ENCODE peak calls at places on chromosomes 12 and 14, in ten cellular contexts. O, U, L, X, Q, R, B, W, P and A are unnamed samples.

GRCh38 chr14:59627011-59627520 is 50.5 kb upstream of the CCDC175 start:
- DNase-seq in X (no peak), L (no peak), R (no peak), U (no peak), Q (no peak), P (no peak), O (no peak), B (no peak), W (no peak), A (no peak)

GRCh38 chr14:35855886-35856481 is 29.8 kb downstream of the BRMS1L start:
- DNase-seq in Q (no peak), B (no peak), O (no peak), U (no peak), L (no peak), X (peak), W (no peak), R (no peak), P (no peak), A (no peak)

GRCh38 chr14:22838631-22839041 is 2.3 kb downstream of the MMP14 start:
- DNase-seq in U (peak), R (no peak), W (no peak), B (no peak), O (peak), P (peak), X (no peak), L (peak), Q (peak), A (no peak)

GRCh38 chr14:25622752-25623151 is 572.8 kb upstream of the STXBP6 start:
- DNase-seq in B (no peak), L (no peak), P (no peak), X (no peak), Q (no peak), O (no peak), R (no peak), U (no peak), W (no peak), A (no peak)

GRCh38 chr14:64614992-64615391 is 65.2 kb downstream of the PPP1R36 start:
- DNase-seq in Q (no peak), R (no peak), W (no peak), O (no peak), P (no peak), L (no peak), X (no peak), U (no peak), B (no peak), A (no peak)

GRCh38 chr12:67299936-67300335 is 30.8 kb downstream of the CAND1 start:
- DNase-seq in R (no peak), Q (peak), U (no peak), X (no peak), L (no peak), O (no peak), W (no peak), P (no peak), B (no peak), A (no peak)

GRCh38 chr12:82694276-82694675 is 7.6 kb downstream of the TMTC2 start:
- DNase-seq in W (no peak), Q (no peak), B (no peak), L (no peak), U (no peak), R (no peak), O (no peak), P (no peak), X (no peak), A (no peak)

GRCh38 chr12:65654230-65654629 is 170.1 kb upstream of the HMGA2 start:
- DNase-seq in R (no peak), P (no peak), L (no peak), U (no peak), O (no peak), B (no peak), X (no peak), W (no peak), Q (no peak), A (no peak)

GRCh38 chr12:109710279-109710746 is 3.3 kb upstream of the FAM222A start:
- DNase-seq in P (no peak), U (no peak), Q (no peak), R (no peak), L (no peak), W (no peak), X (no peak), B (no peak), O (no peak), A (no peak)

GRCh38 chr12:25377475-25378179 is 126.9 kb upstream of the KRAS start:
- DNase-seq in L (no peak), B (no peak), R (no peak), X (no peak), P (no peak), O (peak), U (peak), W (no peak), Q (peak), A (no peak)

GRCh38 chr14:21454843-21455550 is 926 bp downstream of the CHD8 start:
- DNase-seq in W (no peak), L (no peak), X (no peak), R (no peak), U (peak), Q (no peak), P (no peak), O (no peak), B (no peak), A (no peak)

GRCh38 chr12:131609762-131610161 is 101.1 kb upstream of the SFSWAP start:
- DNase-seq in B (no peak), Q (no peak), R (no peak), W (no peak), U (no peak), L (no peak), P (no peak), X (no peak), O (no peak), A (no peak)

GRCh38 chr12:118404876-118405521 is 28.6 kb downstream of the SUDS3 start:
- DNase-seq in P (no peak), U (peak), Q (peak), L (no peak), W (peak), B (peak), R (no peak), X (peak), O (peak), A (no peak)

GRCh38 chr12:121812921-121813896 is 9.4 kb downstream of the SETD1B start:
- DNase-seq in R (no peak), B (no peak), O (peak), X (no peak), U (peak), W (peak), Q (peak), P (peak), L (peak), A (no peak)

GRCh38 chr14:64296561-64296960 is 2.4 kb upstream of the ESR2 start:
- DNase-seq in U (peak), W (no peak), X (no peak), P (no peak), O (peak), Q (peak), L (no peak), R (no peak), B (no peak), A (no peak)

GRCh38 chr12:66050283-66050576 is 80.3 kb downstream of the LLPH start:
- DNase-seq in X (no peak), W (no peak), B (no peak), O (no peak), U (no peak), Q (no peak), R (no peak), L (no peak), P (no peak), A (no peak)

GRCh38 chr12:58176296-58176869 is 235.0 kb downstream of the ATP23 start:
- DNase-seq in B (peak), W (no peak), P (no peak), R (no peak), L (no peak), O (peak), U (peak), Q (peak), X (no peak), A (no peak)
- TF ChIP-seq CTCF in B (peak), W (no peak), P (peak), R (no peak), L (peak), O (peak), U (peak), Q (peak), X (peak), A (peak)

DNA sequence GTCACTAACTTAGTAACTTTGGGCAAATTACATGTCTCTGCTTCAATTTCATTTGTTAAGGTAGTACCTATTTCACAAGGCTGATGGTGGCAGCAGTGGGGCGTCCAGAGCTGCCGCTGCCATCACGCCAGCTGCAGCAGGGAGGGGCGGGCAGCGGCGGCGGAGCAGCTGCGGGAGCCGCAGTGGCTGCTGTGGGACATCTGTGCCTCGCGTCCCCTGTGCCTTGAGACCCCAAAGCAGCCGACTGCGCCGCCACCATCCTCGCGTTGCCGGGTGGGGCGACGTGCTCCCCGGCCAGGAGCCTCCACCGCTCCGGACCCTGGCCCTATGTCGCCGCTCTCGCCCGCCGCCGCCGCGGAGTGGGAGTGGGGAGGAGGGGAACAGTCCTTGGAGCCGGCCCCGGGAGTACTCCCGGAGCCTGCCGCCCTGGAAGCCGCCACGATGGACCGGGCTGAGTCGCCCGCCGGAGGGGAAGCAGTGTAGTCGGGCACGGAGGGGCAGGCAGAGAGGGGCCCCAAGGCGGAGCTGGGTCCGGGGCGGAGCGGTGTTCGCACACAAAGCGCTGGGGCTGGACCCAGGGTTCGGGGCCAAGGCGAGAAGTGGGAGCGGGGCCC is 51.4 kb downstream of the A2M start:
- DNase-seq in O (peak), U (peak), X (peak), Q (peak), P (peak), W (peak), L (peak), R (peak), B (peak), A (no peak)
- TF ChIP-seq CTCF in O (no peak), U (peak), X (peak), Q (no peak), P (peak), W (no peak), L (no peak), R (peak), B (peak), A (peak)

GRCh38 chr12:52546126-52546525 is 6.8 kb downstream of the KRT71 start:
- DNase-seq in O (no peak), B (no peak), X (no peak), P (no peak), U (no peak), Q (no peak), R (no peak), W (no peak), L (no peak), A (no peak)
- TF ChIP-seq CTCF in O (no peak), B (no peak), X (no peak), P (no peak), U (no peak), Q (no peak), R (no peak), W (no peak), L (no peak), A (no peak)

DNA sequence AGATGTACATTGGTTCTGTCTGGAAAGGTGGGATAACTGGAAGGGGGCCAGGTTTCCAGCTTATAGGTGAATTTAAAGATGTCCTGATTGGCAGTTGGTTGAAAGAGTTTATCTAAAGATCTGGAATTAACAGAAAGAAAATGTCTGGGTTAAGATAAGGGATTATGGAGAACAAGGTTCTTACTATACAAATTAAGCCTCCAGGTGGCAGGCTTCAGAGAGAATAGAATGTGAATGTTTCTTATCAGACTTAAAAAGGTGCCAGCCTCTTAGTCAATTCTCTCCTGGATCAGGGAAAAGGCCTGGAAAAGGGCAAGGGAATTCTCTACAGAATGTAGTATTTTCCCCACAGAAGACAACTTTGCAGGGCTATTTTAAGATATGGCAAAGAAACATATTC is 53.1 kb downstream of the CNTN1 start:
- DNase-seq in B (no peak), W (no peak), R (no peak), U (no peak), X (no peak), Q (no peak), P (no peak), O (no peak), L (no peak), A (no peak)
- TF ChIP-seq CTCF in B (no peak), W (no peak), R (no peak), U (no peak), X (no peak), Q (no peak), P (no peak), O (no peak), L (no peak), A (peak)